ENCODE peak calls at places on chromosomes 4 and X, in nine cellular contexts. U is A549, E is stomach, W is PC-3, R is tibial nerve, G is endothelial cell of umbilical vein, Y is left lung, X is HCT116, B is H1. Q is an unnamed sample.

GRCh38 chr4:113637363-113637762 is 124.2 kb downstream of the CAMK2D start:
- DNase-seq in U (no peak), R (no peak), G (no peak), X (no peak), W (peak; percentile 13), Y (no peak), E (no peak), B (no peak), Q (no peak)

GRCh38 chr4:77960367-77960766 is 96.8 kb upstream of the FRAS1 start:
- DNase-seq in W (no peak), R (no peak), U (no peak), Y (no peak), X (no peak), E (no peak), G (no peak), B (no peak), Q (no peak)

GRCh38 chrX:3231766-3232165 is 114.7 kb downstream of the MXRA5 start:
- DNase-seq in Y (no peak), W (no peak), R (no peak), B (no peak), X (no peak), G (no peak), U (no peak), E (no peak), Q (no peak)

GRCh38 chr4:23962462-23962861 is 72.6 kb upstream of the PPARGC1A start:
- DNase-seq in X (no peak), E (peak; percentile 33), Y (no peak), U (no peak), R (no peak), W (no peak), B (no peak), G (no peak), Q (no peak)

GRCh38 chrX:24899391-24899790 is 116.4 kb downstream of the ARX start:
- DNase-seq in E (no peak), X (no peak), Y (no peak), W (no peak), G (no peak), R (no peak), U (no peak), B (no peak), Q (no peak)

GRCh38 chr4:4950891-4951290 is 68.4 kb downstream of the CYTL1 start:
- DNase-seq in X (no peak), W (no peak), B (no peak), E (no peak), U (no peak), G (no peak), R (no peak), Y (peak; percentile 59), Q (no peak)

GRCh38 chr4:7546809-7547367 is 112.2 kb upstream of the PSAPL1 start:
- DNase-seq in B (no peak), R (no peak), W (peak; percentile 16), X (no peak), Y (no peak), G (no peak), U (no peak), E (no peak), Q (no peak)

GRCh38 chrX:108304210-108304609 is 134.0 kb downstream of the COL4A6 start:
- DNase-seq in U (no peak), R (no peak), X (no peak), B (no peak), E (no peak), G (peak; percentile 30), W (peak; percentile 41), Y (no peak), Q (no peak)

GRCh38 chrX:531611-531936 is 99.0 kb upstream of the SHOX start:
- DNase-seq in U (no peak), W (no peak), E (no peak), X (no peak), G (no peak), R (no peak), B (peak; percentile 23), Y (no peak), Q (no peak)

GRCh38 chrX:18676050-18676449 is 4.1 kb upstream of the RS1 start:
- DNase-seq in Y (no peak), G (no peak), U (no peak), E (no peak), B (no peak), R (no peak), W (no peak), X (no peak), Q (no peak)

GRCh38 chr4:73438582-73439215 is 2.7 kb downstream of the AFP start:
- DNase-seq in E (no peak), U (no peak), B (no peak), Y (no peak), R (no peak), G (no peak), X (no peak), W (peak; percentile 51), Q (no peak)

GRCh38 chrX:19544693-19545305 is 29.5 kb upstream of the MAP3K15 start:
- DNase-seq in Y (no peak), B (no peak), W (peak; percentile 76), R (no peak), U (peak; percentile 64), E (peak; percentile 38), X (peak; percentile 16), G (peak; percentile 43), Q (no peak)

GRCh38 chr4:7073526-7074390 is 5.9 kb upstream of the GRPEL1 start:
- DNase-seq in U (peak; percentile 76), B (peak; percentile 15), E (no peak), X (peak; percentile 65), Y (peak; percentile 71), G (peak; percentile 49), R (no peak), W (peak; percentile 67), Q (no peak)

GRCh38 chrX:41314204-41314603 is 19.8 kb upstream of the DDX3X start:
- DNase-seq in U (no peak), G (no peak), E (no peak), R (no peak), B (no peak), Y (no peak), X (no peak), W (no peak), Q (no peak)

GRCh38 chr4:140567722-140568121 is 1.0 kb downstream of the UCP1 start:
- DNase-seq in W (no peak), E (no peak), R (no peak), G (peak; percentile 8), B (no peak), U (no peak), X (no peak), Y (no peak), Q (no peak)

GRCh38 chr4:57043304-57044251 is 64.9 kb downstream of the POLR2B start:
- DNase-seq in R (no peak), E (no peak), W (no peak), B (no peak), U (no peak), Y (no peak), G (peak; percentile 82), X (no peak), Q (peak; percentile 75)

GRCh38 chr4:150769845-150770244 is 187.9 kb downstream of the MAB21L2 start:
- DNase-seq in U (no peak), R (no peak), W (peak; percentile 44), G (no peak), X (peak; percentile 66), E (no peak), Y (no peak), B (no peak), Q (no peak)

GRCh38 chr4:4308800-4309441 is 18.9 kb downstream of the ZBTB49 start:
- DNase-seq in B (no peak), W (no peak), U (no peak), Y (no peak), R (no peak), X (no peak), G (no peak), E (no peak), Q (no peak)

GRCh38 chr4:8560265-8561047 is 19.7 kb upstream of the GPR78 start:
- DNase-seq in Y (peak; percentile 75), E (no peak), W (peak; percentile 82), G (no peak), R (no peak), B (no peak), U (peak; percentile 19), X (no peak), Q (no peak)

GRCh38 chr4:3148926-3149325 is 74.4 kb downstream of the HTT start:
- DNase-seq in U (no peak), E (no peak), Y (no peak), B (no peak), W (no peak), X (no peak), G (no peak), R (no peak), Q (no peak)

GRCh38 chr4:3145251-3145908 is 70.9 kb downstream of the HTT start:
- DNase-seq in B (no peak), X (no peak), W (peak; percentile 29), R (no peak), Y (no peak), E (no peak), U (no peak), G (peak; percentile 25), Q (no peak)
- TF ChIP-seq CTCF in B (no peak), X (no peak), W (peak; percentile 41), R (no peak), Y (no peak), E (no peak), U (peak; percentile 24), G (no peak), Q (no peak)

DNA sequence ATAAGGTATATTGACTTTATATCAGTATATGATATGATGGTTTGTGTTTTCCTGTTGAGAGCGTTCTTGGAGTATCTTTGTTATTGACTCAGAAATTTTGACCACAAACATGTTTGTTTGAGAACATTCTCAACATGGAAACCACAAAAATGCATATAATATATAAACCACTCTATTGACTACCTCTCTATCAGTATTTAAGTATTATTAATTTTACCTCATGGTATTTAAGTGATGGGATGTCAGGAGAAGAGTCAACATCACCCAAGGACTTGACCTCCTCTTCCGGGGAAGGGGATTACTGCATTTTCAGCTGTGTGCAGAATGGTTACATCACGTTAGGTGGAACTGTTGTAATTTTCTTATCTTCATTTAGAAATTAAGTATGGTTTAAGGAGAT is 54.3 kb upstream of the PUDP start:
- DNase-seq in Y (no peak), U (no peak), B (no peak), R (no peak), G (no peak), W (peak; percentile 65), X (no peak), E (no peak), Q (no peak)
- H3K27ac ChIP-seq in Y (no peak overlapping the region), U (no peak overlapping the region), B (no peak overlapping the region), R (no peak overlapping the region), G (no peak overlapping the region), W (no peak overlapping the region), X (no peak overlapping the region), E (no peak overlapping the region), Q (no peak overlapping the region)

DNA sequence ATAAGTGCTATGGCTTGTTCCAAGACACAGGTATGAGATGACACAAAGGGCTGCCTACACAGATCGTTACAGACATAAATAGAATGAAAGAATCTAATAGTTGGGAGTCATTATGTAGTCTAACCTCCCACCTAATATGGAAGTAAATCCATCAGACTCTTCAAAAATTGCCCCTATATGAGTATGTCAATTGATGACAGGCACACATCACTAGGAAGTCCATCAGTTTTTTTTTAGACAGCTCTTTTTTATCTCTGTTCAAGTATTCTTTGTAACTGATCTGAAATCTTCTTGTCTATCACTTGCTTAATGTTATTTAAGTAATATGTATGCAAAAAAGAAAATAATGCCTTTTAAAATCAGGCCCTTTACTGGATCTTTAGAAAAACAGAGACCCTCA is 191.6 kb downstream of the UBE2NL start:
- DNase-seq in R (no peak), G (no peak), X (no peak), Y (no peak), W (no peak), E (no peak), U (no peak), B (no peak), Q (no peak)
- H3K4me1 ChIP-seq in R (no peaks in the 10 kb centered on the region), G (no peaks in the 10 kb centered on the region), X (no peaks in the 10 kb centered on the region), Y (no peaks in the 10 kb centered on the region), W (no peaks in the 10 kb centered on the region), E (no peaks in the 10 kb centered on the region), U (no peaks in the 10 kb centered on the region), B (no peaks in the 10 kb centered on the region), Q (no peaks in the 10 kb centered on the region)

GRCh38 chr4:991451-992296 is 1.5 kb downstream of the SLC26A1 start:
- DNase-seq in R (no peak), B (no peak), W (no peak), U (no peak), X (no peak), Y (peak; percentile 79), G (no peak), E (no peak), Q (no peak)
- TF ChIP-seq CTCF in R (no peak), B (no peak), W (no peak), U (no peak), X (no peak), Y (no peak), G (no peak), E (no peak), Q (no peak)

Q was measured in heart right ventricle.